ENCODE peak calls at places on chromosomes 3 and 15, in five cellular contexts. One of them, this sample, is unnamed.
A peak's percentile ranks its signal among the peaks of the same experiment; 100 is the strongest.

GRCh38 chr3:58783845-58784244 is 117.3 kb upstream of the FAM3D start:
- DNase-seq in mesenchymal stem cell: no peak
- DNase-seq in GM23248: no peak
- DNase-seq in mammary epithelial cell: no peak
- DNase-seq in neuronal stem cell: no peak
- DNase-seq in this sample: no peak

GRCh38 chr15:41341519-41341918 is 8.8 kb downstream of the NUSAP1 start:
- DNase-seq in mesenchymal stem cell: no peak
- DNase-seq in GM23248: peak; percentile 4
- DNase-seq in mammary epithelial cell: peak; percentile 12
- DNase-seq in neuronal stem cell: no peak
- DNase-seq in this sample: no peak

GRCh38 chr15:30885814-30886213 is 17.9 kb upstream of the FAN1 start:
- DNase-seq in mesenchymal stem cell: peak; percentile 29
- DNase-seq in GM23248: peak; percentile 43
- DNase-seq in mammary epithelial cell: no peak
- DNase-seq in neuronal stem cell: no peak
- DNase-seq in this sample: no peak

GRCh38 chr15:59315914-59316428 is 56.7 kb downstream of the MYO1E start:
- DNase-seq in mesenchymal stem cell: no peak
- DNase-seq in GM23248: peak; percentile 92
- DNase-seq in mammary epithelial cell: no peak
- DNase-seq in neuronal stem cell: no peak
- DNase-seq in this sample: no peak

GRCh38 chr3:113254171-113254947 is 43.0 kb downstream of the BOC start:
- DNase-seq in mesenchymal stem cell: no peak
- DNase-seq in GM23248: no peak
- DNase-seq in mammary epithelial cell: no peak
- DNase-seq in neuronal stem cell: no peak
- DNase-seq in this sample: no peak

GRCh38 chr15:70538278-70538677 is 225.1 kb downstream of the UACA start:
- DNase-seq in mesenchymal stem cell: no peak
- DNase-seq in GM23248: no peak
- DNase-seq in mammary epithelial cell: no peak
- DNase-seq in neuronal stem cell: no peak
- DNase-seq in this sample: no peak

GRCh38 chr3:188331166-188331565 is 177.2 kb downstream of the LPP start:
- DNase-seq in mesenchymal stem cell: peak; percentile 48
- DNase-seq in GM23248: no peak
- DNase-seq in mammary epithelial cell: no peak
- DNase-seq in neuronal stem cell: no peak
- DNase-seq in this sample: no peak

GRCh38 chr3:120773932-120774331 is 31.4 kb downstream of the GTF2E1 start:
- DNase-seq in mesenchymal stem cell: peak; percentile 34
- DNase-seq in GM23248: peak; percentile 36
- DNase-seq in mammary epithelial cell: peak; percentile 46
- DNase-seq in neuronal stem cell: no peak
- DNase-seq in this sample: no peak

GRCh38 chr15:84604804-84605203 is 4.0 kb downstream of the ZSCAN2 start:
- DNase-seq in mesenchymal stem cell: no peak
- DNase-seq in GM23248: no peak
- DNase-seq in mammary epithelial cell: no peak
- DNase-seq in neuronal stem cell: no peak
- DNase-seq in this sample: no peak

GRCh38 chr3:45509038-45509767 is 85.3 kb upstream of the LIMD1 start:
- DNase-seq in mesenchymal stem cell: peak; percentile 99
- DNase-seq in GM23248: peak; percentile 98
- DNase-seq in mammary epithelial cell: peak; percentile 75
- DNase-seq in neuronal stem cell: no peak
- DNase-seq in this sample: no peak

GRCh38 chr15:56869573-56869972 is 48.9 kb upstream of the TCF12 start:
- DNase-seq in mesenchymal stem cell: no peak
- DNase-seq in GM23248: peak; percentile 51
- DNase-seq in mammary epithelial cell: no peak
- DNase-seq in neuronal stem cell: no peak
- DNase-seq in this sample: no peak

GRCh38 chr3:97823503-97824004 is 1.7 kb downstream of the CRYBG3 start:
- DNase-seq in mesenchymal stem cell: peak; percentile 38
- DNase-seq in GM23248: peak; percentile 58
- DNase-seq in mammary epithelial cell: no peak
- DNase-seq in neuronal stem cell: no peak
- DNase-seq in this sample: no peak

GRCh38 chr15:100259266-100259665 is 82.5 kb downstream of the ADAMTS17 start:
- DNase-seq in mesenchymal stem cell: no peak
- DNase-seq in GM23248: no peak
- DNase-seq in mammary epithelial cell: no peak
- DNase-seq in neuronal stem cell: no peak
- DNase-seq in this sample: no peak

GRCh38 chr3:29718661-29719065 is 437.8 kb downstream of the RBMS3 start:
- DNase-seq in mesenchymal stem cell: no peak
- DNase-seq in GM23248: peak; percentile 17
- DNase-seq in mammary epithelial cell: peak; percentile 91
- DNase-seq in neuronal stem cell: no peak
- DNase-seq in this sample: no peak

GRCh38 chr3:133303430-133303829 is 96.4 kb upstream of the BFSP2 start:
- DNase-seq in mesenchymal stem cell: no peak
- DNase-seq in GM23248: no peak
- DNase-seq in mammary epithelial cell: no peak
- DNase-seq in neuronal stem cell: no peak
- DNase-seq in this sample: no peak

GRCh38 chr3:108408883-108409612 is 101.3 kb downstream of the MYH15 start:
- DNase-seq in mesenchymal stem cell: no peak
- DNase-seq in GM23248: no peak
- DNase-seq in mammary epithelial cell: no peak
- DNase-seq in neuronal stem cell: no peak
- DNase-seq in this sample: no peak

GRCh38 chr3:139564290-139564861 is 24.8 kb upstream of the RBP1 start:
- DNase-seq in mesenchymal stem cell: no peak
- DNase-seq in GM23248: no peak
- DNase-seq in mammary epithelial cell: no peak
- DNase-seq in neuronal stem cell: no peak
- DNase-seq in this sample: no peak

GRCh38 chr3:72288955-72289707 is 504.2 kb upstream of the PROK2 start:
- DNase-seq in mesenchymal stem cell: no peak
- DNase-seq in GM23248: peak; percentile 67
- DNase-seq in mammary epithelial cell: peak; percentile 37
- DNase-seq in neuronal stem cell: no peak
- DNase-seq in this sample: peak; percentile 78

GRCh38 chr15:94387442-94387841 is 156.1 kb downstream of the MCTP2 start:
- DNase-seq in mesenchymal stem cell: no peak
- DNase-seq in GM23248: no peak
- DNase-seq in mammary epithelial cell: no peak
- DNase-seq in neuronal stem cell: no peak
- DNase-seq in this sample: no peak

GRCh38 chr3:53844262-53845102 is 1.7 kb downstream of the CHDH start:
- DNase-seq in mesenchymal stem cell: no peak
- DNase-seq in GM23248: no peak
- DNase-seq in mammary epithelial cell: no peak
- DNase-seq in neuronal stem cell: no peak
- DNase-seq in this sample: no peak

GRCh38 chr3:173688216-173688842 is 290.8 kb downstream of the NLGN1 start:
- DNase-seq in mesenchymal stem cell: peak; percentile 6
- DNase-seq in GM23248: peak; percentile 7
- DNase-seq in mammary epithelial cell: no peak
- DNase-seq in neuronal stem cell: no peak
- DNase-seq in this sample: no peak

GRCh38 chr3:189040934-189041333 is 130.8 kb upstream of the TPRG1 start:
- DNase-seq in mesenchymal stem cell: no peak
- DNase-seq in GM23248: no peak
- DNase-seq in mammary epithelial cell: no peak
- DNase-seq in neuronal stem cell: no peak
- DNase-seq in this sample: no peak

GRCh38 chr3:138219255-138219654 is 32.2 kb downstream of the ARMC8 start:
- DNase-seq in mesenchymal stem cell: no peak
- DNase-seq in GM23248: no peak
- DNase-seq in mammary epithelial cell: no peak
- DNase-seq in neuronal stem cell: no peak
- DNase-seq in this sample: no peak

GRCh38 chr3:9727041-9727595 is 4.4 kb upstream of the BRPF1 start:
- DNase-seq in mesenchymal stem cell: no peak
- DNase-seq in GM23248: peak; percentile 30
- DNase-seq in mammary epithelial cell: no peak
- DNase-seq in neuronal stem cell: no peak
- DNase-seq in this sample: no peak

GRCh38 chr3:196639517-196640500 is at the start of gene NRROS:
- DNase-seq in mesenchymal stem cell: peak; percentile 30
- DNase-seq in GM23248: peak; percentile 76
- DNase-seq in mammary epithelial cell: peak; percentile 16
- DNase-seq in neuronal stem cell: peak; percentile 30
- DNase-seq in this sample: peak; percentile 87

GRCh38 chr15:87623832-87624231 is 632.7 kb downstream of the NTRK3 start:
- DNase-seq in mesenchymal stem cell: no peak
- DNase-seq in GM23248: peak; percentile 13
- DNase-seq in mammary epithelial cell: no peak
- DNase-seq in neuronal stem cell: no peak
- DNase-seq in this sample: no peak

GRCh38 chr15:51077565-51078153 is 17.0 kb downstream of the TNFAIP8L3 start:
- DNase-seq in mesenchymal stem cell: no peak
- DNase-seq in GM23248: peak; percentile 33
- DNase-seq in mammary epithelial cell: no peak
- DNase-seq in neuronal stem cell: peak; percentile 49
- DNase-seq in this sample: peak; percentile 86

GRCh38 chr3:114857281-114857680 is 289.8 kb downstream of the ZBTB20 start:
- DNase-seq in mesenchymal stem cell: no peak
- DNase-seq in GM23248: no peak
- DNase-seq in mammary epithelial cell: no peak
- DNase-seq in neuronal stem cell: no peak
- DNase-seq in this sample: no peak

GRCh38 chr3:37992271-37993066 is 1.9 kb downstream of the VILL start:
- DNase-seq in mesenchymal stem cell: no peak
- DNase-seq in GM23248: no peak
- DNase-seq in mammary epithelial cell: peak; percentile 36
- DNase-seq in neuronal stem cell: no peak
- DNase-seq in this sample: no peak

GRCh38 chr3:138560501-138560900 is 33.6 kb downstream of the CEP70 start:
- DNase-seq in mesenchymal stem cell: no peak
- DNase-seq in GM23248: no peak
- DNase-seq in mammary epithelial cell: no peak
- DNase-seq in neuronal stem cell: no peak
- DNase-seq in this sample: no peak

DNA sequence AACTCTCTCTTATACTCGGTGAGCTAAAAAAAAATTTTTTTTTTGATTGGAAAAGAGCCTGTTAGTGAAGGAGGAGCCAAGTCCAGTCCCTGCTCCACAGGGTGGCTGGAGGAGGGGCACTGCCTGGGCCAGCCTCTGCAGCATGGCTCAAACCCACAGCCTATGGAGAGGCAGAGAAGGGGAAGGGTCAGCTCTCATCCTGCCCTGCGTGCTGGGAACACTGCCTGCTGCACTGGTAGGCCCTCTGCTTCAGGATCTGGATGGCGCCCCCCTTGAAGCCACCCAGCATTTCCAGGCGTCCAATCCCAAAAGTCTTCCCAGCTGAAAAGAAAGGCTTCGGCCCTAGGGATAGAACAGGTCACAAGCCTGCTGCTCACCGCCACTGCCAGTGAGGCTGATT is 48.8 kb downstream of the CACNA2D2 start:
- DNase-seq in mesenchymal stem cell: no peak
- DNase-seq in GM23248: no peak
- DNase-seq in mammary epithelial cell: no peak
- DNase-seq in neuronal stem cell: no peak
- DNase-seq in this sample: no peak
- H3K9ac ChIP-seq in mesenchymal stem cell: no peak overlapping the region
- H3K9ac ChIP-seq in GM23248: no peak overlapping the region
- H3K9ac ChIP-seq in mammary epithelial cell: no peak overlapping the region
- H3K9ac ChIP-seq in neuronal stem cell: peak overlapping the region; percentile 75
- H3K9ac ChIP-seq in this sample: no peak overlapping the region

GRCh38 chr3:186974824-186975281 is 44.5 kb downstream of the ST6GAL1 start:
- DNase-seq in mesenchymal stem cell: no peak
- DNase-seq in GM23248: no peak
- DNase-seq in mammary epithelial cell: no peak
- DNase-seq in neuronal stem cell: no peak
- DNase-seq in this sample: no peak

GRCh38 chr3:186978712-186979111 is 48.4 kb downstream of the ST6GAL1 start:
- DNase-seq in mesenchymal stem cell: no peak
- DNase-seq in GM23248: no peak
- DNase-seq in mammary epithelial cell: no peak
- DNase-seq in neuronal stem cell: no peak
- DNase-seq in this sample: no peak

GRCh38 chr3:186979837-186980236 is 49.5 kb downstream of the ST6GAL1 start:
- DNase-seq in mesenchymal stem cell: no peak
- DNase-seq in GM23248: no peak
- DNase-seq in mammary epithelial cell: peak; percentile 88
- DNase-seq in neuronal stem cell: no peak
- DNase-seq in this sample: no peak

GRCh38 chr3:186975726-186976125 is 45.4 kb downstream of the ST6GAL1 start:
- DNase-seq in mesenchymal stem cell: no peak
- DNase-seq in GM23248: no peak
- DNase-seq in mammary epithelial cell: no peak
- DNase-seq in neuronal stem cell: no peak
- DNase-seq in this sample: no peak

DNA sequence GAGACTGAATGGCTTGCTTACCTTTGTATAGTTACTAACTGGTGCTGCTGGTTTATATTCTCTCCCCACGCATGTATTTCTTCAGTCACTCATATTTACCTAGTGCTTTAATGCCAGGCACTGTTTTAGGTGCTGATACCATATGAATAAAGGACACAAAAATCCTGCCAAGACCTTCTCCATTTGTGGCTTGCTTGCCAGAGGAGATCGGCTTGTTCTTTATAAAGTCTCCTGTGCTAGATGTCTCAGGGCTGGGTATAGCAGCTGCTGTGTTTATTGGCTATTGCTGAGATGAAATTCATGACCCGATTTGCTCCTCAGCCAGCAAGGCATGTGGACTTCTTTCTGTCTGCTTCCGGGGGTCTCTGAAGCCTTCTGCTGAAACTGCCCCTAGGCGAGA is 46.5 kb downstream of the ST6GAL1 start:
- DNase-seq in mesenchymal stem cell: no peak
- DNase-seq in GM23248: no peak
- DNase-seq in mammary epithelial cell: no peak
- DNase-seq in neuronal stem cell: no peak
- DNase-seq in this sample: no peak
- H3K9ac ChIP-seq in mesenchymal stem cell: peak overlapping the region; percentile 79
- H3K9ac ChIP-seq in GM23248: no peak overlapping the region
- H3K9ac ChIP-seq in mammary epithelial cell: no peak overlapping the region
- H3K9ac ChIP-seq in neuronal stem cell: no peak overlapping the region
- H3K9ac ChIP-seq in this sample: no peak overlapping the region

GRCh38 chr3:14808025-14808424 is 10.7 kb upstream of the FGD5 start:
- DNase-seq in mesenchymal stem cell: no peak
- DNase-seq in GM23248: no peak
- DNase-seq in mammary epithelial cell: no peak
- DNase-seq in neuronal stem cell: no peak
- DNase-seq in this sample: no peak
- H3K9ac ChIP-seq in mesenchymal stem cell: no peak overlapping the region
- H3K9ac ChIP-seq in GM23248: no peak overlapping the region
- H3K9ac ChIP-seq in mammary epithelial cell: no peak overlapping the region
- H3K9ac ChIP-seq in neuronal stem cell: no peak overlapping the region
- H3K9ac ChIP-seq in this sample: no peak overlapping the region

DNA sequence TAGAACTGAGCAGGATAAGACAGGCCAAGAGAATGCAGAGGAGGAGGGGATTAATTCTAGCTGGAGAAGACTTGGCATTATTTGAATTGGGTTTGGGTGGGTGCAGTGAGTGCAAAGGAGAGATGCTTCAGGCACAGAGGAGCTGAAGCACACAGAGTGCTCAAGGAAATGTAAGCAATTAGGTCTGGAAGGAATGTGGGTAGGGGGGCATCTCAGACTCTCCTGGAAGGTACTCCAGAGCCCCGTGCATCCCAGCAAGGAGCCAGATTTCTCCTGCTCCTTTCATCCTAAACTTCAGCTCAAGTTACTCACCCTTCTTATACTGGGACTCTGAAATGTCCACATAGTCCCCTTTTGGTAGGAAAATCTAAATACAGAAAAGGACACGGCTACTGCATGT is 143.6 kb upstream of the PFN2 start:
- DNase-seq in mesenchymal stem cell: no peak
- DNase-seq in GM23248: no peak
- DNase-seq in mammary epithelial cell: no peak
- DNase-seq in neuronal stem cell: no peak
- DNase-seq in this sample: no peak
- H3K9ac ChIP-seq in mesenchymal stem cell: no peak overlapping the region
- H3K9ac ChIP-seq in GM23248: no peak overlapping the region
- H3K9ac ChIP-seq in mammary epithelial cell: no peak overlapping the region
- H3K9ac ChIP-seq in neuronal stem cell: no peak overlapping the region
- H3K9ac ChIP-seq in this sample: no peak overlapping the region